ENCODE peak calls at places on chromosomes 7 and 10, in seven cellular contexts. Y is heart right ventricle, T is thyroid gland, O is PC-3, I is upper lobe of right lung, F is Peyer's patch, N is uterus. K is an unnamed sample.

GRCh38 chr7:155506854-155507337 is 39.5 kb downstream of the CNPY1 start:
- DNase-seq in F (no peak), N (no peak), T (no peak), Y (no peak), I (no peak), O (no peak), K (no peak)

GRCh38 chr7:89761173-89761572 is 393.1 kb upstream of the STEAP1 start:
- DNase-seq in Y (no peak), N (no peak), I (peak; percentile 50), O (no peak), F (no peak), T (no peak), K (no peak)

GRCh38 chr10:30056281-30056680 is 3.1 kb downstream of the JCAD start:
- DNase-seq in Y (no peak), F (no peak), N (no peak), O (no peak), I (no peak), T (no peak), K (no peak)

GRCh38 chr7:42170724-42171123 is 66.3 kb downstream of the GLI3 start:
- DNase-seq in I (no peak), T (no peak), Y (no peak), N (no peak), O (peak; percentile 94), F (no peak), K (no peak)

GRCh38 chr7:2607122-2607912 is 24.5 kb upstream of the TTYH3 start:
- DNase-seq in Y (peak; percentile 80), I (no peak), N (peak; percentile 73), O (no peak), F (peak; percentile 56), T (no peak), K (no peak)

GRCh38 chr10:52571018-52571417 is 201.6 kb downstream of the MBL2 start:
- DNase-seq in O (no peak), Y (no peak), I (no peak), T (no peak), F (no peak), N (no peak), K (no peak)

GRCh38 chr7:115827305-115828045 is 203.1 kb downstream of the TFEC start:
- DNase-seq in I (no peak), T (no peak), O (no peak), F (no peak), Y (no peak), N (no peak), K (no peak)

GRCh38 chr7:55249332-55249731 is 115.8 kb upstream of the LANCL2 start:
- DNase-seq in I (no peak), T (peak; percentile 85), O (no peak), N (no peak), Y (no peak), F (no peak), K (peak; percentile 31)

GRCh38 chr10:26221571-26221970 is 5.0 kb downstream of the GAD2 start:
- DNase-seq in T (no peak), N (no peak), F (no peak), Y (no peak), I (no peak), O (no peak), K (no peak)

GRCh38 chr10:44885710-44886109 is 25.4 kb upstream of the TMEM72 start:
- DNase-seq in T (no peak), O (no peak), N (no peak), F (no peak), I (no peak), Y (no peak), K (no peak)

GRCh38 chr10:129760416-129760815 is 203.7 kb downstream of the EBF3 start:
- DNase-seq in I (no peak), T (no peak), N (no peak), Y (no peak), F (no peak), O (no peak), K (peak; percentile 45)

GRCh38 chr10:127216786-127217185 is 20.4 kb upstream of the INSYN2A start:
- DNase-seq in F (no peak), O (peak; percentile 32), N (no peak), T (no peak), Y (no peak), I (no peak), K (no peak)
- H3K27ac ChIP-seq in F (no peak overlapping the region), O (no peak overlapping the region), N (no peak overlapping the region), T (peak overlapping the region; percentile 8), Y (no peak overlapping the region), I (no peak overlapping the region), K (no peak overlapping the region)

DNA sequence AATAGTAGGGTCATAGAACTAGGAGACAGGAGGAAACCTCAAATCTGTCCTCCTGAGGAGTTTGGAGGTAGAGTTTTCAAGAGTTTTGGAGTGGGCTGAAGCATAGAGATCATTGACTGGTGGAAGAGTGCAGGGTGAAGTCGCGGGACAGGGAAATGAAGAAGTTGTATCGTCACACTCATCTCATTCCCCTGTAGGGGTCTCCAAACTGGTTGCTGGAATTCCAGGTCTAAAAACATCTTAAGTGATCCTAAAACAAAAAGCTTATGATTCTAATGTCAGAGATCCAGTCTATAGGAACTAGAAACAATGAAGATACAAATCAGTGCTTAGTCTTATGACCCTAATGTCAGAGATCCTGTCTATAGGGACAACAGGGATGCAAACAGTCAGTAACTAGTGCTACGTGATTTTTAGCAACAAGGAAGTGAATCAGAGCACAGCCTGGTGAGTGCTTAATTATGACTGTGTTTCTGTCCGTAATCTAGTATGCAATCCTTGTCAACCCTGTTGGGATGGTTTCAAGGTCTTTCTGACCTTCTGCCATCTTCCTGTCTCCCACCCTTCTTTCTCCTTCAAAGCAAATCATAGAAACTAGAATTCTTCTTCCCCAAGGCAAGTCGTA is 139.4 kb downstream of the SKIDA1 start:
- DNase-seq in I (no peak), Y (no peak), T (no peak), N (no peak), O (no peak), F (no peak), K (no peak)
- H3K4me3 ChIP-seq in I (no peak overlapping the region), Y (no peak overlapping the region), T (no peak overlapping the region), N (no peak overlapping the region), O (no peak overlapping the region), F (no peak overlapping the region), K (no peak overlapping the region)

GRCh38 chr7:132601783-132602182 is 25.5 kb upstream of the PLXNA4 start:
- DNase-seq in O (no peak), T (no peak), I (no peak), N (no peak), F (no peak), Y (no peak), K (no peak)

GRCh38 chr7:132607656-132608055 is 31.4 kb upstream of the PLXNA4 start:
- DNase-seq in F (no peak), T (no peak), Y (no peak), N (no peak), O (no peak), I (no peak), K (no peak)

GRCh38 chr7:132604090-132604489 is 27.8 kb upstream of the PLXNA4 start:
- DNase-seq in N (no peak), T (no peak), O (no peak), F (no peak), Y (no peak), I (no peak), K (no peak)

GRCh38 chr7:132608523-132608922 is 32.3 kb upstream of the PLXNA4 start:
- DNase-seq in T (no peak), I (no peak), O (no peak), N (no peak), F (no peak), Y (no peak), K (no peak)

GRCh38 chr7:132603241-132603789 is 27.0 kb upstream of the PLXNA4 start:
- DNase-seq in O (no peak), Y (no peak), I (no peak), N (no peak), T (no peak), F (no peak), K (no peak)
- TF ChIP-seq CTCF in O (no peak), Y (no peak), I (no peak), N (no peak), T (no peak), F (no peak), K (no peak)

DNA sequence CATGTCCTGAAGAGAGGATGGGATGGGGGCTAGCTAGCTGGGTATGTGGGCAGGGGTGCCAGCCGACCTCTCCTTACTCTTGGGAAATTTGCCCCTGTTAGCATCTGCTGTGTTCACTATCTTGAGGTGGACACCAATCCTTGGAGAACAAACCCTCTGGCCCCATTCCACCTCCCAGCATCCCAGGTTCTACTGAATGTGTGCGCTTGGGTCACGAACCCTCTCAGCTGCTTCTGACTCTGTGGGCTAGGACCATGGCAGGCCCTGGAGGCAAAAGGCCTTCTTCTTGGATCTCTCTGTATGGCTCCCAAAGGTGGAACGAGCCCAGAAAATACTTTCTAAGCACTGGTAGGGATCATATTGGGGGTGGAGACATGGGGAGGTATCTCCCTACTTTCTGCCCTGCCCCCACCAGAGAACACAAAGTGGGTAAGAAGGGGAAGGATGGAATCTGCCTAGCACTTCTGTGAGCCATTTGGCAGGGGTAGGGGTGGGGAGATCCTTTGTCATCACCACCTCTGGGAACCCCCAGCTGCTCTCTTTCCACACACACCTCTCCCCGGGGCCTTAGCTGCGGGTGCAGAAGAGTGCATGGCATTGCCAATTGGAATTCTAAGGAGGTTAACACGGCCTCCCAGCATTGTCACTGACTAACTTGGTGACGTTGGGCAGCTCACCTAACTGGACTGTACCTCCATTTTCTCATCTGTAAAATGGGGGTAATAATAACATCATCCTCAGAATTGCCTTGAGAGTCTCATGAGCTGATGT is 7.7 kb downstream of the UNC5B start:
- DNase-seq in N (no peak), I (peak; percentile 22), Y (no peak), T (no peak), O (no peak), F (no peak), K (peak; percentile 36)
- H3K27ac ChIP-seq in N (no peak overlapping the region), I (no peak overlapping the region), Y (peak overlapping the region; percentile 83), T (no peak overlapping the region), O (no peak overlapping the region), F (no peak overlapping the region), K (no peak overlapping the region)

K was measured in coronary artery.